ENCODE peak calls at places on chromosomes 11 and 22, in eight cellular contexts. J is GM19239, Q is amniotic stem cell, R is HT1080, K is neural progenitor cell, V is foreskin fibroblast, N is midbrain, O is choroid plexus epithelial cell. H is an unnamed sample.

GRCh38 chr11:914747-915493 is 4.3 kb upstream of the CHID1 start:
- DNase-seq in J (no peak), Q (no peak), R (no peak), K (no peak), V (no peak), N (no peak), O (no peak), H (peak; percentile 97)

GRCh38 chr22:22395230-22395629 is 113.3 kb downstream of the ZNF280B start:
- DNase-seq in J (no peak), Q (no peak), R (no peak), K (no peak), V (no peak), N (no peak), O (no peak), H (peak; percentile 40)

GRCh38 chr22:17922925-17923898 is 101.1 kb downstream of the MICAL3 start:
- DNase-seq in J (no peak), Q (peak; percentile 35), R (peak; percentile 73), K (no peak), V (peak; percentile 81), N (no peak), O (peak; percentile 85), H (peak; percentile 84)

GRCh38 chr11:95503047-95503446 is 272.0 kb upstream of the SESN3 start:
- DNase-seq in J (no peak), Q (no peak), R (no peak), K (no peak), V (peak; percentile 82), N (no peak), O (peak; percentile 41), H (no peak)

GRCh38 chr11:88631497-88631896 is 294.0 kb upstream of the CTSC start:
- DNase-seq in J (no peak), Q (no peak), R (peak; percentile 64), K (peak; percentile 41), V (peak; percentile 58), N (no peak), O (peak; percentile 5), H (no peak)

GRCh38 chr11:108101090-108101775 is 20.1 kb upstream of the ACAT1 start:
- DNase-seq in J (no peak), Q (no peak), R (no peak), K (no peak), V (no peak), N (no peak), O (no peak), H (no peak)

GRCh38 chr11:10041803-10042202 is 252.2 kb downstream of the SBF2 start:
- DNase-seq in J (no peak), Q (no peak), R (no peak), K (no peak), V (no peak), N (no peak), O (no peak), H (no peak)

GRCh38 chr22:45198463-45198795 is 34.7 kb downstream of the NUP50 start:
- DNase-seq in J (no peak), Q (no peak), R (no peak), K (no peak), V (no peak), N (no peak), O (no peak), H (no peak)

GRCh38 chr11:86990520-86990919 is 35.3 kb upstream of the FZD4 start:
- DNase-seq in J (no peak), Q (no peak), R (peak; percentile 85), K (peak; percentile 25), V (peak; percentile 55), N (no peak), O (peak; percentile 95), H (no peak)

GRCh38 chr22:17872491-17872890 is 98.2 kb upstream of the BID start:
- DNase-seq in J (no peak), Q (no peak), R (no peak), K (no peak), V (no peak), N (no peak), O (no peak), H (no peak)

GRCh38 chr22:26615830-26616435 is 1.9 kb downstream of the CRYBB1 start:
- DNase-seq in J (no peak), Q (no peak), R (no peak), K (no peak), V (no peak), N (no peak), O (no peak), H (no peak)